ENCODE peak calls at places on chromosomes 6 and 20, in nine cellular contexts. I is chondrocyte; N is left ventricle myocardium inferior; H is SHP77; Q is GM23338; X is activated gamma-delta T cell; F is activated T-helper 1 cell treated with anti-CD3 and anti-CD28 coated beads, Interleukin-2, amount 50 U/mL, for 16 hours; Y is anterior cingulate cortex; E is NCI-H2171 treated with DMSO at 0.1 percent for 48 hours. V is an unnamed sample.

GRCh38 chr20:51354769-51355319 is 187.7 kb downstream of the NFATC2 start:
- DNase-seq in N (no peak), I (no peak), F (no peak), X (no peak), H (peak), Q (no peak), E (peak), Y (no peak), V (no peak)

GRCh38 chr6:80335061-80335660 is 228.7 kb downstream of the BCKDHB start:
- DNase-seq in N (no peak), Q (no peak), E (peak), H (no peak), I (no peak), X (no peak), F (no peak), Y (no peak), V (no peak)

GRCh38 chr20:24194133-24194532 is 205.6 kb upstream of the GGTLC1 start:
- DNase-seq in E (no peak), I (no peak), Q (no peak), Y (no peak), H (no peak), N (no peak), X (no peak), F (no peak), V (no peak)

GRCh38 chr20:15814903-15815302 is 758.3 kb downstream of the KIF16B start:
- DNase-seq in E (peak), N (no peak), H (no peak), Q (no peak), X (no peak), I (no peak), Y (no peak), F (no peak), V (no peak)

GRCh38 chr6:123393333-123393732 is 243.4 kb downstream of the TRDN start:
- DNase-seq in I (no peak), H (peak), N (no peak), E (peak), F (no peak), Q (peak), Y (no peak), X (no peak), V (no peak)

GRCh38 chr6:127606131-127606562 is 29.2 kb downstream of the C6orf58 start:
- DNase-seq in E (peak), F (no peak), Y (no peak), Q (peak), X (no peak), N (no peak), I (no peak), H (peak), V (no peak)

GRCh38 chr20:36784900-36785299 is 11.3 kb upstream of the DSN1 start:
- DNase-seq in I (no peak), N (peak), E (no peak), Y (no peak), H (no peak), Q (no peak), X (no peak), F (no peak), V (no peak)

GRCh38 chr20:20752712-20753111 is 40.3 kb upstream of the RALGAPA2 start:
- DNase-seq in Q (no peak), N (no peak), X (no peak), I (no peak), F (no peak), Y (no peak), H (no peak), E (no peak), V (no peak)

GRCh38 chr20:41786158-41786557 is 168.0 kb upstream of the CHD6 start:
- DNase-seq in N (no peak), I (no peak), E (no peak), X (no peak), Y (no peak), H (no peak), F (no peak), Q (no peak), V (no peak)

GRCh38 chr6:169454204-169454871 is 200.7 kb upstream of the THBS2 start:
- DNase-seq in F (no peak), N (no peak), E (no peak), H (no peak), I (no peak), X (no peak), Y (no peak), Q (no peak), V (no peak)

GRCh38 chr6:135073217-135073616 is 18.6 kb upstream of the HBS1L start:
- DNase-seq in Y (no peak), N (no peak), Q (no peak), X (no peak), H (no peak), E (no peak), F (no peak), I (no peak), V (no peak)

GRCh38 chr20:20317195-20318113 is 50.5 kb upstream of the INSM1 start:
- DNase-seq in Y (no peak), Q (no peak), E (peak), H (peak), F (no peak), I (no peak), X (no peak), N (no peak), V (no peak)

GRCh38 chr6:139249387-139249786 is 42.4 kb downstream of the TXLNB start:
- DNase-seq in X (no peak), E (no peak), H (no peak), Q (no peak), F (no peak), Y (no peak), I (no peak), N (no peak), V (peak)

GRCh38 chr6:31643818-31644454 is 8.5 kb downstream of the BAG6 start:
- DNase-seq in F (no peak), H (no peak), Y (no peak), I (no peak), X (no peak), E (no peak), Q (no peak), N (no peak), V (no peak)

GRCh38 chr20:57433658-57434389 is 42.6 kb downstream of the RBM38 start:
- DNase-seq in Y (no peak), N (no peak), F (no peak), E (no peak), Q (no peak), I (no peak), H (no peak), X (no peak), V (no peak)

GRCh38 chr20:24470782-24471582 is 1.6 kb downstream of the SYNDIG1 start:
- DNase-seq in F (no peak), Y (peak), Q (peak), H (no peak), X (no peak), E (peak), N (no peak), I (no peak), V (no peak)

GRCh38 chr6:29747688-29748250 is 24.5 kb downstream of the HLA-F start:
- DNase-seq in N (no peak), I (no peak), Y (no peak), Q (peak), H (no peak), X (no peak), F (no peak), E (no peak), V (no peak)

GRCh38 chr6:73169633-73170032 is 55.7 kb downstream of the KHDC1L start:
- DNase-seq in E (no peak), Q (no peak), X (no peak), H (no peak), F (no peak), Y (no peak), N (no peak), I (no peak), V (no peak)

GRCh38 chr20:3093861-3094361 is 9.4 kb upstream of the AVP start:
- DNase-seq in N (no peak), E (no peak), Q (no peak), Y (no peak), H (no peak), F (no peak), X (no peak), I (no peak), V (no peak)

GRCh38 chr20:35006009-35006408 is 50.3 kb downstream of the MYH7B start:
- DNase-seq in X (no peak), N (no peak), F (no peak), Y (no peak), E (no peak), I (peak), H (no peak), Q (no peak), V (peak)

GRCh38 chr20:5705827-5706226 is 44.4 kb upstream of the SHLD1 start:
- DNase-seq in Y (no peak), Q (no peak), N (no peak), H (no peak), F (no peak), E (no peak), I (no peak), X (no peak), V (no peak)

GRCh38 chr6:43937236-43938177 is 167.5 kb downstream of the VEGFA start:
- DNase-seq in F (no peak), X (no peak), Q (no peak), Y (no peak), E (no peak), H (no peak), I (no peak), N (peak), V (no peak)

GRCh38 chr6:43299338-43300293 is 1.6 kb downstream of the SLC22A7 start:
- DNase-seq in X (no peak), F (no peak), E (no peak), N (no peak), Q (no peak), I (peak), H (no peak), Y (no peak), V (no peak)

GRCh38 chr6:108914235-108915022 is 66.2 kb downstream of the ARMC2 start:
- DNase-seq in I (no peak), Q (peak), X (no peak), Y (no peak), E (no peak), F (no peak), N (no peak), H (no peak), V (peak)

V was measured in testis.